ENCODE peak calls at places on chromosomes 13 and 19, in four cellular contexts. W is GM12878, N is SK-N-SH, V is K562. R is an unnamed sample.

GRCh38 chr19:2243274-2244121 is 5.6 kb upstream of the AMH start:
- DNase-seq in V (no peak), N (peak; percentile 93), W (no peak), R (no peak)

GRCh38 chr13:57627663-57628062 is 3.9 kb upstream of the PCDH17 start:
- DNase-seq in W (no peak), V (peak; percentile 23), N (peak; percentile 51), R (no peak)

GRCh38 chr19:7636691-7637373 is at the start of gene STXBP2:
- DNase-seq in V (peak; percentile 97), W (peak; percentile 35), N (peak; percentile 73), R (peak; percentile 97)

GRCh38 chr13:110799246-110800236 is 86.0 kb downstream of the ING1 start:
- DNase-seq in W (no peak), N (no peak), V (no peak), R (no peak)

GRCh38 chr13:113033498-113033897 is 64.5 kb downstream of the MCF2L start:
- DNase-seq in N (no peak), V (no peak), W (no peak), R (no peak)

GRCh38 chr19:55452381-55453325 is 8.8 kb downstream of the ISOC2 start:
- DNase-seq in V (peak; percentile 88), W (no peak), N (peak; percentile 98), R (no peak)

GRCh38 chr19:49809155-49809986 is 3.7 kb downstream of the FUZ start:
- DNase-seq in W (no peak), N (peak; percentile 79), V (no peak), R (no peak)

GRCh38 chr13:42819712-42820111 is 38.3 kb downstream of the FAM216B start:
- DNase-seq in W (no peak), V (no peak), N (no peak), R (no peak)

GRCh38 chr19:6856749-6857372 is 30.5 kb upstream of the ADGRE1 start:
- DNase-seq in V (no peak), N (no peak), W (no peak), R (no peak)

GRCh38 chr19:50252111-50252886 is 48.9 kb downstream of the MYH14 start:
- DNase-seq in N (peak; percentile 65), W (no peak), V (peak; percentile 64), R (no peak)

GRCh38 chr13:43132228-43132627 is 108.8 kb downstream of the DNAJC15 start:
- DNase-seq in W (no peak), N (no peak), V (no peak), R (peak; percentile 27)

GRCh38 chr19:46955813-46956371 is 63.7 kb upstream of the NPAS1 start:
- DNase-seq in N (no peak), V (no peak), W (no peak), R (no peak)

GRCh38 chr19:17358395-17358794 is 18.7 kb downstream of the PLVAP start:
- DNase-seq in W (no peak), V (no peak), N (no peak), R (no peak)

GRCh38 chr19:50333737-50334617 is 4.8 kb upstream of the KCNC3 start:
- DNase-seq in V (peak; percentile 99), W (no peak), N (peak; percentile 98), R (peak; percentile 94)

GRCh38 chr13:113015826-113016525 is 47.0 kb downstream of the MCF2L start:
- DNase-seq in V (no peak), N (no peak), W (no peak), R (no peak)

GRCh38 chr19:54266133-54266532 is 9.1 kb upstream of the LILRB5 start:
- DNase-seq in N (peak; percentile 59), V (peak; percentile 70), W (peak; percentile 19), R (peak; percentile 99)

GRCh38 chr19:18349524-18350128 is 9.2 kb downstream of the PGPEP1 start:
- DNase-seq in W (no peak), V (peak; percentile 59), N (peak; percentile 84), R (peak; percentile 75)

GRCh38 chr13:24274452-24274971 is 34.9 kb upstream of the C1QTNF9 start:
- DNase-seq in V (no peak), W (peak; percentile 88), N (no peak), R (no peak)

GRCh38 chr13:35474551-35474950 is 1.9 kb downstream of the MAB21L1 start:
- DNase-seq in N (no peak), V (no peak), W (no peak), R (no peak)

GRCh38 chr13:98847780-98848179 is 95.3 kb upstream of the SLC15A1 start:
- DNase-seq in V (peak; percentile 24), N (no peak), W (no peak), R (no peak)

GRCh38 chr19:57171551-57172081 is 4.3 kb upstream of the DUXA start:
- DNase-seq in V (peak; percentile 6), W (no peak), N (peak; percentile 95), R (peak; percentile 42)

GRCh38 chr13:113805431-113806103 is 46.5 kb downstream of the TMEM255B start:
- DNase-seq in V (no peak), N (no peak), W (no peak), R (no peak)

GRCh38 chr13:51444922-51445321 is 7.9 kb downstream of the INTS6 start:
- DNase-seq in N (peak; percentile 29), W (no peak), V (no peak), R (no peak)

DNA sequence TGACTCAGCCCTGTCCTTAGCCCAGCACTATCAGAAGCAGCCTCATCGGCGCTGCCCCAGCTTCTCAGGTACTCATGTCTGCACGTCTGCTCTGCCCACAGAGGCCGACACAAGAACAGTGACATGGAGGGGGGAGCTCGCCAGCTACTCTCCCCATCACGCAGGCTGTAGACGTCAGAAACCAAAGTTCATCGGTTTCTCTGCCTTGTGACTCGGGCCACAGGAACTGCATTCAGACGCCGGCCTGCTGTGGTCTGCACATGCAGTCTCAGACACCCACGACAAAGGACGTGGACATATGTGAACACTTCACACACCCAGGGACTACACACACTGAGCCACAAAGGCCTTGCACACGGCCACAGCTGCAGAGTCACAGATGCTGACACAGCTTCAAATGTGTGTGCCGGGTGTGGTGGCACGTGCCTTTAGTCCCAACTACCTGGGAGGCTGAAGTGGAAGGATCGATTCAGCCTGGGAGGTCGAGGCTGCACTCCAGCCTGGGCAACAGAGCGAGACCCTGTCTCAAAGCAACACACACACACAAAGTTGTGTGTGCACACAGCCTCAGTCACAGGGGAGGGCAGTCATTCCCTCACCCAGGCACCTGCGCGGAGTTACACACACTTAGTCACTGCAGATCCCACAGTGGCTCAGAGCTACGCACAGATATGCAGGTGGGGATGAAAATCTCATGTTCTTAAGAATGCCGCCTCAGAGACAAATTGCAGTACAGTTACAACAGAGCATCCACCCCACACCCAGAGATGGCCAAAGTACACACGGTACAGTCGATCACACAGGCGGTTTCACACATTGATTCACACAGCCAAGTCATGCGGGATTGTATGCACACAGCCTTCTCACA is 4.9 kb upstream of the ZFP36 start:
- DNase-seq in V (no peak), N (no peak), W (no peak), R (no peak)
- TF ChIP-seq CHD2 in V (no peak), N (no peak), W (peak; percentile 89), R (no peak)

GRCh38 chr19:5306531-5306930 is 34.1 kb downstream of the PTPRS start:
- DNase-seq in N (no peak), W (no peak), V (no peak), R (no peak)

GRCh38 chr19:5307655-5308054 is 33.0 kb downstream of the PTPRS start:
- DNase-seq in W (no peak), V (no peak), N (no peak), R (no peak)

GRCh38 chr19:5309438-5310204 is 31.0 kb downstream of the PTPRS start:
- DNase-seq in V (peak; percentile 31), W (no peak), N (peak; percentile 65), R (no peak)

GRCh38 chr19:5312058-5312457 is 28.6 kb downstream of the PTPRS start:
- DNase-seq in W (no peak), N (no peak), V (no peak), R (no peak)

DNA sequence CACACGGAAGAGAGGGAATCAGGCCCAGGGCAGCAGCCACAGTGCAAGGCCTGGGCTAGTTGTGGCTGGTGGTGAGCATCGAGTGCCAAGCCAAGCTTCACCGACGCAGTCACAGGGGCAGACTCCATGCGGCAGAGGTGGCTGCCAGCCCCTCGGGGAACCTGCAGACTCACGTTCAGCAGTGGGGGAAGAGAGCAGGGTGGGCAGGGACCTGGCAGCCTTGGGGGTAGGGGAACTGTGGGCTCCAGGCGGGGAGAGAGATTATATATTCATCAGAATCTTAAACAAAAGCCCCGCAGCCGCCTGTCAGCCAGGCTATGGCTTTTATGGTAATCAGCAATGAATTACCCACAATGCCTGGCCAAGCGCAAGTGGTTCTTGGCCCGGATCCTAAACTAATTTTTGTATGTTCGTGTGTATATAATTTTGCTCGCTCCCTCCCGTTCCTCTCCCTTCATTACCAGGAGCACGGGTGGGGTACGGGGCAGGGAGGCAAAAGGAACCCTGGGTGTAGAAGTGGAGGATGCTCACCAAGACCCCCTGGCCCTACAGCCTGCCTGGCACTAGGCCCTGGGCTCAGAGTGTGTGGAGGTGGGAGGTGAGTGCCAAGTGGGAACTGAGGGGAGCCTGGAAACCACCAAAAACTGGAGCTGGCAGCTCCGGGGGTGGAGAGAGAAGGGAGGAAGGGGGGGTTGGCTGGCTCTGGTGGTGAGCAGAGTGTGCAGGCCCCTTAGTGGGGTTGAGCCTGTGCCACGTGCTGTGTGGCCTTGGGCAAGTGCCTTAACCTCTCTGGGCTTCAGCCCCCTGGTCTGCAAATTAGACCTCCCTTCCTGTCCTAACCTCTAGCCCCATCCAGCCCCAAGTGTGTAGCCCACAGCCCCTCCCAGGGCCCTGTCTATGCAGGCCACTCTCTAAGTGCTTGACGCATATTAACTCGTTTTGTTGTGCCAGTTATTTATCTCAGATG is 31.9 kb downstream of the PTPRS start:
- DNase-seq in V (peak; percentile 51), W (no peak), N (peak; percentile 89), R (no peak)
- TF ChIP-seq EP300 in V (no peak), W (no peak), N (no peak), R (no peak)

DNA sequence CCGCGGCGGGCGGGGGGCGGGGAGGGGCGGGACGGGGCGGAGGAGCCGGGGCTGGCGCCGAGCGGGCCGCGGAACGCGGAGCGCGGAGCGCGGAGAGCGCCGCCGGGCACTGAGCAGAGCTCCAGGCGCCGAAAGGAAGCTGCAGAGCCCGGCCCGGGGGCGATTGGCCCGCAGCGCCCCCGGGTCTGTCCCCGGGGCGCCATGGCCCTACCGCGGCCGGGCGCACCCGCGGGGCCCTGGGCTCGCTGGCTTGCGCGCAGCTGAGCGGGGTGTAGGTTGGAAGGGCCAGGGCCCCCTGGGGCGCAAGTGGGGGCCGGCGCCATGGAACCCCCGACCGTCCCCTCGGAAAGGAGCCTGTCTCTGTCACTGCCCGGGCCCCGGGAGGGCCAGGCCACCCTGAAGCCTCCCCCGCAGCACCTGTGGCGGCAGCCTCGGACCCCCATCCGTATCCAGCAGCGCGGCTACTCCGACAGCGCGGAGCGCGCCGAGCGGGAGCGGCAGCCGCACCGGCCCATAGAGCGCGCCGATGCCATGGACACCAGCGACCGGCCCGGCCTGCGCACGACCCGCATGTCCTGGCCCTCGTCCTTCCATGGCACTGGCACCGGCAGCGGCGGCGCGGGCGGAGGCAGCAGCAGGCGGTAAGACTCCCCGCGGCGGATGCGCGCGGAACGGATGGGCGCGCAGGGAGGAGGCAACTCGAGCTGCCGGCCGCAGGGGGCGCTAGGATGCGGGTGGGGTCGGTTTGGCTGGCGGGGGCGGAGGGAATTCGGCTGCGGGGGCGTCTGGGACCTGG is at the start of gene PDE4A:
- DNase-seq in N (peak; percentile 73), V (peak; percentile 68), W (no peak), R (peak; percentile 80)
- TF ChIP-seq NRF1 in N (no peak), V (peak; percentile 79), W (no peak), R (no peak)

DNA sequence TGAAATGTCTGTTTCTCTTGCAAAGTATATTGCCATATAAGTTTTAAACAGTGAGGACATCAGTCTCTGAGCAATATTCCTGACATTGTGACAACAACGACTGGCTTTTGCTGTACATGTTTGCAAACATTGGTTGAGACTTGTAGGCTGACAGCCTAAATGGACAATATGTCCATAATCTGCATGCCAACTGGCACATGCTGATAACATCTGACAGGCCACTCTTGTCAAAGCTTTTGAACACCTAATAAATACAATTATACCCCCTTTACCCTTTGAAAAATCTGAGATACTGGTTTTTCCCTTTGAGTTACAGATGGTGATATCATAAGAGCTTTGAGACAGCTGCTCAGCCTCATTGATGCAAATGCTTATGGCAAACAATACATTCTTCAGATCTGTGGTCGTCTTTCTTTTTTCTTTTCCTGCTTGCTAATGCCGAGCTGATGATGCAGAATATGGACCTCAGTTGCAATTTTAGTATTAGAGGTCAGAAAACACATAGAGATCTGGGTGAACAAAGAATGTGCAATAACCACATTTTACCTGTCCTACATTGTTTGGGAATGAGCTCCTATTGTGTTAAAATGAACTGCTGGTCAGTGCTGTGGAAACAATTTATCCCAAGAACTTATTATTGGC is 114.9 kb downstream of the RFC3 start:
- DNase-seq in W (no peak), N (peak; percentile 11), V (no peak), R (no peak)
- TF ChIP-seq CHD2 in W (no peak), N (peak; percentile 52), V (no peak), R (no peak)